ENCODE peak calls at places on chromosomes 1 and 21, in seven cellular contexts. T, S, C, M, F, L and E are unnamed samples.

GRCh38 chr1:25875856-25876692 is 566 bp upstream of the PAQR7 start:
- DNase-seq in T (no peak), S (no peak), C (peak; percentile 78), M (no peak), F (peak; percentile 76), L (peak; percentile 71), E (no peak)

GRCh38 chr1:212637902-212638301 is 29.3 kb downstream of the ATF3 start:
- DNase-seq in T (no peak), S (no peak), C (no peak), M (no peak), F (no peak), L (no peak), E (no peak)

GRCh38 chr1:115929846-115930245 is 46.5 kb upstream of the SLC22A15 start:
- DNase-seq in T (no peak), S (peak; percentile 58), C (peak; percentile 30), M (no peak), F (no peak), L (no peak), E (peak; percentile 79)

GRCh38 chr1:117210386-117210785 is 341 bp downstream of the VTCN1 start:
- DNase-seq in T (no peak), S (no peak), C (no peak), M (no peak), F (no peak), L (no peak), E (no peak)

GRCh38 chr1:177800386-177801058 is 169.3 kb downstream of the SEC16B start:
- DNase-seq in T (no peak), S (peak; percentile 32), C (no peak), M (no peak), F (no peak), L (no peak), E (no peak)

GRCh38 chr1:151131832-151132675 is 14.4 kb downstream of the SEMA6C start:
- DNase-seq in T (peak; percentile 69), S (no peak), C (no peak), M (no peak), F (peak; percentile 60), L (no peak), E (no peak)

GRCh38 chr1:236156512-236157208 is 14.3 kb downstream of the GPR137B start:
- DNase-seq in T (no peak), S (no peak), C (peak; percentile 69), M (no peak), F (no peak), L (peak; percentile 57), E (no peak)

GRCh38 chr1:155062702-155063411 is 683 bp upstream of the EFNA4 start:
- DNase-seq in T (peak; percentile 72), S (peak; percentile 48), C (peak; percentile 55), M (no peak), F (peak; percentile 87), L (peak; percentile 74), E (peak; percentile 89)

GRCh38 chr1:55103891-55104290 is 64.5 kb downstream of the PCSK9 start:
- DNase-seq in T (no peak), S (no peak), C (no peak), M (no peak), F (no peak), L (no peak), E (no peak)

GRCh38 chr1:59878370-59878769 is 48.2 kb downstream of the CYP2J2 start:
- DNase-seq in T (no peak), S (no peak), C (no peak), M (no peak), F (no peak), L (no peak), E (peak; percentile 51)

GRCh38 chr21:14545906-14546480 is at the start of gene SAMSN1:
- DNase-seq in T (no peak), S (peak; percentile 47), C (peak; percentile 45), M (no peak), F (no peak), L (peak; percentile 64), E (no peak)

GRCh38 chr21:42609806-42610205 is 43.6 kb upstream of the PDE9A start:
- DNase-seq in T (no peak), S (no peak), C (no peak), M (no peak), F (no peak), L (no peak), E (no peak)

GRCh38 chr1:231803353-231803752 is 176.8 kb downstream of the DISC1 start:
- DNase-seq in T (no peak), S (no peak), C (peak; percentile 68), M (no peak), F (no peak), L (peak; percentile 53), E (no peak)

GRCh38 chr1:154351363-154352068 is 26.2 kb downstream of the ATP8B2 start:
- DNase-seq in T (no peak), S (no peak), C (no peak), M (no peak), F (no peak), L (no peak), E (no peak)

GRCh38 chr1:86015375-86015774 is 141.2 kb downstream of the COL24A1 start:
- DNase-seq in T (no peak), S (no peak), C (no peak), M (no peak), F (no peak), L (no peak), E (no peak)

GRCh38 chr21:20451051-20451450 is 547.2 kb upstream of the NCAM2 start:
- DNase-seq in T (no peak), S (peak; percentile 81), C (no peak), M (no peak), F (no peak), L (no peak), E (no peak)

GRCh38 chr1:154697710-154698109 is 89.7 kb upstream of the ADAR start:
- DNase-seq in T (no peak), S (peak; percentile 83), C (no peak), M (no peak), F (no peak), L (no peak), E (no peak)

GRCh38 chr1:194533641-194534040 is 1347.2 kb upstream of the B3GALT2 start:
- DNase-seq in T (no peak), S (peak; percentile 58), C (no peak), M (no peak), F (no peak), L (no peak), E (no peak)

GRCh38 chr1:29459551-29459945 is 223.2 kb downstream of the PTPRU start:
- DNase-seq in T (no peak), S (no peak), C (no peak), M (no peak), F (no peak), L (no peak), E (no peak)

GRCh38 chr1:9302745-9303524 is 10.2 kb downstream of the SPSB1 start:
- DNase-seq in T (peak; percentile 22), S (peak; percentile 91), C (no peak), M (peak; percentile 64), F (no peak), L (no peak), E (peak; percentile 50)

GRCh38 chr1:40945491-40945973 is 34.0 kb upstream of the CTPS1 start:
- DNase-seq in T (no peak), S (no peak), C (no peak), M (no peak), F (no peak), L (no peak), E (no peak)

GRCh38 chr1:230328342-230329015 is 97.7 kb downstream of the PGBD5 start:
- DNase-seq in T (no peak), S (peak; percentile 78), C (no peak), M (no peak), F (no peak), L (no peak), E (no peak)

GRCh38 chr1:114076308-114076707 is 77.4 kb downstream of the SYT6 start:
- DNase-seq in T (no peak), S (no peak), C (no peak), M (no peak), F (no peak), L (no peak), E (no peak)

GRCh38 chr1:197674286-197674685 is 101.0 kb downstream of the DENND1B start:
- DNase-seq in T (no peak), S (no peak), C (no peak), M (no peak), F (peak; percentile 36), L (no peak), E (no peak)

GRCh38 chr1:55987491-55988255 is 591.7 kb downstream of the PLPP3 start:
- DNase-seq in T (no peak), S (no peak), C (no peak), M (no peak), F (no peak), L (no peak), E (no peak)

DNA sequence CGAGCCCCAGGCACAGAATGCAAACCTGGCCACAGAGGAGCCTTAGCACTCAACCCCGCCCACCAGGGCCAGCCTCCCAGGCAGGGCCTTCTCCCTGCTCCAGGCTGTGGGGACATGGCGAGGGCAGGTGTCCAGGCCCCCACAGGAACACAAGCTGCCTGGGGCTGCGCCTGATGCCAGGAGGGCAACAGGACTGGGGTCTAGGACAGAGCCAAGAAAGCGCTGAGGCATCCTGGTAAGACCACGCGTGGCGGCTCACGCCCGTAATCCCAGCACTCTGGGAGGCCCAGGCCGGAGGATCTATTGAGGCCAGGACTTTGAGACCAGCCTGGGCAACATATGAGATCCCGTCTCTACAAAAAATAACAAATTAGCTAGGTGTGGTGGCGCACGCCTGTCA is 59.1 kb downstream of the MEGF6 start:
- DNase-seq in T (no peak), S (no peak), C (no peak), M (no peak), F (no peak), L (no peak), E (no peak)
- H3K27me3 ChIP-seq in T (no peaks in the 10 kb centered on the region), S (no peaks in the 10 kb centered on the region), C (no peaks in the 10 kb centered on the region), M (no peaks in the 10 kb centered on the region), F (no peaks in the 10 kb centered on the region), L (no peaks in the 10 kb centered on the region), E (no peaks in the 10 kb centered on the region)

GRCh38 chr1:224434447-224435317 is at the start of gene WDR26:
- DNase-seq in T (peak; percentile 80), S (peak; percentile 81), C (peak; percentile 78), M (peak; percentile 82), F (peak; percentile 89), L (peak; percentile 84), E (peak; percentile 93)
- TF ChIP-seq CTCF in T (no peak), S (peak; percentile 24), C (no peak), M (no peak), F (no peak), L (no peak), E (peak; percentile 24)

GRCh38 chr1:921011-921837 is 2.5 kb upstream of the SAMD11 start:
- DNase-seq in T (peak; percentile 73), S (peak; percentile 68), C (no peak), M (peak; percentile 65), F (peak; percentile 80), L (peak; percentile 69), E (peak; percentile 93)
- H3K27me3 ChIP-seq in T (peaks cover 2% of the 10 kb centered on the region), S (peaks cover 85% of the 10 kb centered on the region), C (peaks cover 63% of the 10 kb centered on the region), M (peaks cover 100% of the 10 kb centered on the region), F (peaks cover 58% of the 10 kb centered on the region), L (peaks cover 93% of the 10 kb centered on the region), E (no peaks in the 10 kb centered on the region)

DNA sequence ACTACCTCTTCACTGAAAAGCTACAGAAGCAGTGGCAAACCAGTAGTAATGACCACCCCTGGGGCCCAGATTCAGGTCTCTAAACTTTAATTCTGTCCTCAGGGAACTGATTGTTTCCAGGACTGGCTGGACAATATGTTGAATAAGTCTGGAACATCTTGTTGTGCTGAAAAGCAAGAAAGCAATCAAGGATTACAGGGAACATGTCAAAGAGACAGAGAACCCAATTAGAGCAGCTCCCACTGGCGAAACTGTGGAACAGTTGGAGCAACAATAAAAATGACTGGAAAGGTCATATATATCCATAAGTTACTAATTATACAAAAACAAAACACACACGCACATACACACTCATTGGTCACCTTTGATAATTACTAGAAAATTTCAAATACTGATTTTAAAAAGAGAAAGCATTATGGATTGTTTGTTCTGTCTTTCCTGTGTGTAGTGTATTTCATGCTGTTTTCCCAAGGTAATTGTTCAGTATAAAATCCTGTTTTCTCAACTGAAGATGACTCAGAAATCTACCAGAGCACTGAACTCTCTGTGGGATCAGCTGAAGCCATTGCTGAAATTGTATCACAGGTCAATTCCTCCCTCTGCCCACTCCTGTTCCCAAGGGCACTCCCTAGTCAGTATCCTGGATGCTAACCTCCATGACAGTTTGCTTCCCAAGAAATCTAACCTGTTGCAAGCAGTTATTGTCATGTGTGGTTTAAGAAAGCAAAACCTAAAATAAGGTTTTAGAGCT is 83.6 kb upstream of the RGS1 start:
- DNase-seq in T (no peak), S (peak; percentile 48), C (no peak), M (no peak), F (no peak), L (no peak), E (no peak)
- TF ChIP-seq CTCF in T (no peak), S (peak; percentile 25), C (no peak), M (no peak), F (no peak), L (no peak), E (peak; percentile 12)